ENCODE peak calls at places on chromosomes 6 and 20, in ten cellular contexts. I is lower leg skin, U is GM12891, Z is transverse colon, D is uterus, X is tibial nerve, N is right lobe of liver, R is K562, O is suprapubic skin, H is ovary. J is an unnamed sample.

GRCh38 chr20:18507218-18508191 is at the start of gene SEC23B:
- DNase-seq in X (peak; percentile 88), O (peak; percentile 99), R (peak; percentile 94), H (peak; percentile 96), Z (peak; percentile 99), I (peak; percentile 95), D (peak; percentile 97), U (peak; percentile 88), N (peak; percentile 97), J (peak; percentile 98)

GRCh38 chr6:54990001-54990400 is 143.4 kb downstream of the FAM83B start:
- DNase-seq in D (no peak), N (no peak), R (no peak), O (no peak), X (no peak), H (no peak), Z (no peak), U (no peak), I (no peak), J (no peak)

GRCh38 chr6:42306439-42307140 is 88.9 kb upstream of the MRPS10 start:
- DNase-seq in H (no peak), I (no peak), D (no peak), Z (no peak), O (no peak), U (no peak), R (no peak), X (no peak), N (no peak), J (no peak)

GRCh38 chr6:43172127-43173007 is 1.3 kb downstream of the SRF start:
- DNase-seq in N (peak; percentile 71), I (peak; percentile 40), X (peak; percentile 23), O (no peak), R (peak; percentile 68), D (peak; percentile 61), U (no peak), H (peak; percentile 79), Z (peak; percentile 62), J (peak; percentile 68)

GRCh38 chr6:23414204-23414501 is 711.9 kb upstream of the NRSN1 start:
- DNase-seq in R (no peak), H (no peak), D (no peak), I (no peak), U (no peak), N (no peak), X (no peak), Z (no peak), O (no peak), J (no peak)

GRCh38 chr6:161218222-161218621 is 55.6 kb downstream of the AGPAT4 start:
- DNase-seq in I (no peak), O (no peak), Z (no peak), U (no peak), N (no peak), R (no peak), H (no peak), D (no peak), X (no peak), J (no peak)

GRCh38 chr6:37435373-37435772 is 2.4 kb downstream of the CMTR1 start:
- DNase-seq in N (no peak), U (no peak), X (no peak), H (no peak), D (no peak), I (no peak), Z (no peak), O (no peak), R (no peak), J (no peak)

GRCh38 chr6:37784585-37784967 is 35.0 kb upstream of the ZFAND3 start:
- DNase-seq in O (no peak), H (no peak), R (no peak), U (no peak), D (no peak), Z (no peak), N (no peak), X (no peak), I (no peak), J (no peak)

GRCh38 chr20:21609221-21609620 is 95.4 kb upstream of the NKX2-2 start:
- DNase-seq in U (no peak), D (no peak), H (no peak), X (no peak), N (no peak), Z (no peak), R (no peak), I (no peak), O (no peak), J (no peak)
- TF ChIP-seq POLR2A in U (no peak), D (no peak), H (no peak), X (no peak), N (no peak), Z (no peak), R (no peak), I (no peak), O (no peak), J (no peak)

GRCh38 chr6:83432626-83433025 is 1.8 kb upstream of the ME1 start:
- DNase-seq in I (no peak), H (no peak), O (no peak), R (no peak), Z (no peak), U (no peak), X (no peak), N (no peak), D (no peak), J (no peak)

GRCh38 chr6:83431545-83432165 is 804 bp upstream of the ME1 start:
- DNase-seq in D (no peak), O (no peak), R (peak; percentile 16), I (no peak), U (no peak), H (no peak), X (no peak), N (peak; percentile 45), Z (peak; percentile 85), J (peak; percentile 30)

GRCh38 chr6:83429857-83430605 is 820 bp downstream of the ME1 start:
- DNase-seq in Z (peak; percentile 15), R (peak; percentile 30), H (no peak), D (no peak), N (no peak), I (no peak), O (no peak), U (no peak), X (no peak), J (peak; percentile 18)

GRCh38 chr6:83429269-83429668 is 1.6 kb downstream of the ME1 start:
- DNase-seq in Z (no peak), X (no peak), D (no peak), H (no peak), U (no peak), N (no peak), R (no peak), O (no peak), I (no peak), J (no peak)

DNA sequence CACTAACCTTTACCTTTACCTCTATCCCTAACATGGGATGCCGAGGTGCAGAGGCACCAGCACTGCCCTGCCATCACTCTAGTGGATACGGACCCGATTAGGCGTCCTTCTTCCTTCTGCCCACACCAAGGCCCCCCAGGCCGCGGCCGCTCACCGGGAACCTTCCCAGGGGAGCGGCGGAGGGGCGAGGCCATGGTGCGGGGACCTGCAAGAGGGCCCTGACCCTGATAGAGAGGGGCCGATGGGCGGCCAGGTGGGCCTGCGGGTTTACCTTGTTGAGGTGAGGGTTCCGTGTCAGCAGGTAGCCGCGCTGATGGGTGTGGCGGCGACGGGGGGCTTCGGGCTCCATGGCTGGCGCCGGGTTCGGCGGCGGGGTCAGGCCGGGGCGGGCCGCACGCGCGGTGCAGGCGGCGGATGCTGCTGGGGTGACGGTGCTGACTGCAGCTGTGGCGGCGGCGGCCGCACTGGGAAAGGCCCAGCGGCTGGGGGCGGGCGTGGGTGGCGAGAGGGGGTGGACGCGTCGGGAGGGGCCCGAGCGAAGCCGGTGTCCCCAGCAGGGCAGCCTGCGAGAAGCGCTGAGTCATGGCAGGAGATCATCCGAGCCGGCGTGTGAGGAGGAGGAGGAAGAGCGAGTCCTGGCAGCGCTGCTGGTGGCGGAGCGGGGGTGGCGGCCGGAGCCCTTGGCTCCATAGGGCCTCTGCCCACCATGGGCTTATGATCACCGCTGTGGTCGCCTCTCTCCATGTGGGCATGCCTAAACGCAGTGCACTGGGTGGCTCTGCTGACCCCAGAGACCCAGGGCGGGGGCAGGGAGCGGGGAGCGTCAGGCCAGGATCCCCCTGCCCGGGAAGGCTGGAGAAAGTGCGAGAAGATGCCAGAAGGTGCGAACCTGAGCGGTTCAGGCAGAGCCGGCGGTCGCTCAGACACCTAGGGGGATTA is at the start of gene ME1:
- DNase-seq in O (peak; percentile 83), I (peak; percentile 64), U (peak; percentile 54), D (peak; percentile 55), H (peak; percentile 84), Z (peak; percentile 84), R (peak; percentile 92), N (peak; percentile 84), X (peak; percentile 51), J (peak; percentile 84)
- TF ChIP-seq POLR2A in O (no peak), I (no peak), U (no peak), D (no peak), H (peak; percentile 19), Z (peak; percentile 35), R (peak; percentile 82), N (peak; percentile 58), X (peak; percentile 16), J (no peak)

DNA sequence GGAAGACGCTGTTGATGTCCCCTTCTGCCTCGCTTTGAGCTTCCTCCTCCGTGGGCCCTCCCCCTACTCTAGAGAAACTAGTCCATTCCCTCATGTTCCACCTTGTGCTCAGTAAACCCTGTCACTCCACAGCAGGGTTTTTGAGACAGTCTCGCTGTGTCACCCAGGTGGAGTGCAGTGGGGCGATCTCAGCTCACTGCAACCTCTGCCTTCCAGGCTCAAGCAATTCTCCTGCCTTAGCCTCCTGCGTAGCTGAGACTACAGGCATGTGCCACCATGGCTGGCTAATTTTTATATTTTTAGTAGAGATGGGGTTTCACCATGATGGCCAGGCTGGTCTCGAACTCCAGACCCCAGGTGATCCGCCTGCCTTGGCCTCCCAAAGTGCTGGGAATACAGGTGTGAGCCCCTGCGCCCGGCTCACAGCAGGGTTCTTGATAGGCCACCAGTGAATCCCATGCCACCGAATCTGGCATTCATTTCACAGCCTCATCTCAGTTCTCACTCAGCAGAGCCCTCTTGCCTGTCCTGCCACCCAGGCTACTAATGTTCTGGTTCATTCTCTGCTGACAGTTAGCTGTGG is 36.0 kb downstream of the PANK2 start:
- DNase-seq in U (no peak), Z (no peak), I (no peak), H (no peak), D (no peak), X (no peak), N (no peak), O (no peak), R (no peak), J (no peak)
- TF ChIP-seq POLR2A in U (no peak), Z (no peak), I (no peak), H (no peak), D (no peak), X (no peak), N (no peak), O (no peak), R (no peak), J (no peak)

GRCh38 chr6:149749594-149750135 is at the start of gene PCMT1:
- DNase-seq in N (peak; percentile 92), D (peak; percentile 84), I (peak; percentile 84), O (peak; percentile 90), U (peak; percentile 85), H (peak; percentile 90), X (peak; percentile 83), R (peak; percentile 97), Z (peak; percentile 92), J (peak; percentile 98)

GRCh38 chr6:149751239-149751638 is 1.7 kb downstream of the PCMT1 start:
- DNase-seq in R (no peak), U (no peak), N (no peak), Z (no peak), X (no peak), D (no peak), O (no peak), H (no peak), I (no peak), J (no peak)

GRCh38 chr6:149750136-149750609 is 632 bp downstream of the PCMT1 start:
- DNase-seq in N (peak; percentile 69), H (no peak), I (peak; percentile 20), R (peak; percentile 84), U (peak; percentile 40), D (peak; percentile 34), Z (peak; percentile 42), O (no peak), X (no peak), J (peak; percentile 79)

GRCh38 chr6:149746147-149746946 is at the start of gene NUP43:
- DNase-seq in N (peak; percentile 93), D (peak; percentile 92), H (peak; percentile 96), U (peak; percentile 64), R (peak; percentile 93), X (peak; percentile 92), Z (peak; percentile 94), O (peak; percentile 97), I (peak; percentile 93), J (peak; percentile 97)
- TF ChIP-seq POLR2A in N (peak; percentile 57), D (no peak), H (peak; percentile 17), U (peak; percentile 46), R (peak; percentile 88), X (no peak), Z (peak; percentile 52), O (no peak), I (no peak), J (peak; percentile 72)